ENCODE peak calls at places on chromosomes 7 and 10, in nine cellular contexts. M is dermis microvascular lymphatic vessel endothelial cell, N is A172, D is GM12891, Z is body of pancreas, I is ACHN, L is A549, W is iris pigment epithelial cell, K is Kasumi-1. H is an unnamed sample.

GRCh38 chr10:30701471-30702173 is 72.1 kb upstream of the LYZL2 start:
- DNase-seq in L (no peak), M (no peak), I (no peak), Z (peak; percentile 17), K (peak; percentile 32), W (peak; percentile 69), N (peak; percentile 68), D (no peak), H (peak; percentile 72)

GRCh38 chr10:97724341-97724941 is 10.9 kb downstream of the MARVELD1 start:
- DNase-seq in K (no peak), W (peak; percentile 69), D (no peak), Z (no peak), M (no peak), L (no peak), I (no peak), N (no peak), H (peak; percentile 85)

GRCh38 chr10:4242561-4243035 is 457.6 kb upstream of the KLF6 start:
- DNase-seq in Z (no peak), D (no peak), M (peak; percentile 96), K (no peak), I (no peak), L (no peak), N (peak; percentile 69), W (peak; percentile 95), H (no peak)

GRCh38 chr10:23439452-23439919 is 611 bp downstream of the OTUD1 start:
- DNase-seq in M (peak; percentile 11), I (peak; percentile 2), D (no peak), K (no peak), L (peak; percentile 17), N (no peak), W (peak; percentile 22), Z (peak; percentile 36), H (no peak)

GRCh38 chr7:30143748-30144251 is 9.0 kb downstream of the MTURN start:
- DNase-seq in I (peak; percentile 50), L (no peak), Z (no peak), D (no peak), W (peak; percentile 65), M (peak; percentile 45), N (peak; percentile 62), K (no peak), H (no peak)

GRCh38 chr7:144670251-144670650 is 165.6 kb downstream of the TPK1 start:
- DNase-seq in K (peak; percentile 73), I (peak; percentile 64), N (peak; percentile 4), D (no peak), M (peak; percentile 16), L (no peak), Z (no peak), W (peak; percentile 23), H (peak; percentile 41)

GRCh38 chr10:117222552-117223412 is 18.1 kb upstream of the SLC18A2 start:
- DNase-seq in I (no peak), M (no peak), L (no peak), W (no peak), N (no peak), K (no peak), Z (no peak), D (no peak), H (no peak)

GRCh38 chr10:44913312-44914079 is 2.4 kb downstream of the TMEM72 start:
- DNase-seq in Z (no peak), N (no peak), W (peak; percentile 36), M (no peak), K (peak; percentile 98), D (no peak), I (no peak), L (no peak), H (peak; percentile 90)

GRCh38 chr7:2201686-2202360 is 30.9 kb downstream of the MAD1L1 start:
- DNase-seq in D (no peak), M (no peak), K (no peak), Z (no peak), I (no peak), N (no peak), W (no peak), L (no peak), H (no peak)

GRCh38 chr10:47057471-47057870 is 146.2 kb downstream of the PTPN20 start:
- DNase-seq in W (no peak), L (no peak), Z (no peak), D (no peak), I (no peak), N (no peak), M (no peak), K (no peak), H (no peak)

GRCh38 chr7:129853661-129854268 is 99.0 kb downstream of the UBE2H start:
- DNase-seq in W (peak; percentile 79), I (no peak), L (no peak), D (no peak), M (peak; percentile 57), K (no peak), Z (no peak), N (peak; percentile 41), H (peak; percentile 91)

GRCh38 chr10:19283285-19283684 is 234.7 kb downstream of the MALRD1 start:
- DNase-seq in I (no peak), N (no peak), M (no peak), D (no peak), K (no peak), Z (no peak), W (no peak), L (no peak), H (no peak)

GRCh38 chr10:6907877-6908530 is 327.9 kb upstream of the PRKCQ start:
- DNase-seq in M (no peak), Z (no peak), L (no peak), W (no peak), D (no peak), N (no peak), K (no peak), I (no peak), H (no peak)

GRCh38 chr7:972670-973309 is 2.6 kb downstream of the COX19 start:
- DNase-seq in L (no peak), N (no peak), Z (no peak), M (peak; percentile 74), D (no peak), K (no peak), I (no peak), W (peak; percentile 75), H (no peak)

GRCh38 chr10:5168897-5169296 is 16.1 kb downstream of the AKR1C8 start:
- DNase-seq in K (no peak), N (no peak), L (no peak), D (no peak), I (no peak), M (no peak), W (no peak), Z (no peak), H (no peak)

GRCh38 chr10:102230861-102231356 is 4.8 kb downstream of the ELOVL3 start:
- DNase-seq in K (peak; percentile 42), M (peak; percentile 38), Z (peak; percentile 42), I (peak; percentile 76), W (peak; percentile 42), N (no peak), L (peak; percentile 40), D (peak; percentile 63), H (no peak)

GRCh38 chr10:86706401-86706841 is 38.1 kb downstream of the LDB3 start:
- DNase-seq in M (no peak), L (no peak), K (no peak), Z (no peak), I (no peak), N (no peak), D (no peak), W (no peak), H (no peak)

GRCh38 chr10:31315453-31315852 is 3.6 kb upstream of the ZEB1 start:
- DNase-seq in Z (no peak), I (peak; percentile 48), M (peak; percentile 91), N (peak; percentile 56), W (peak; percentile 50), L (no peak), K (no peak), D (no peak), H (no peak)

GRCh38 chr10:128864554-128865300 is 602.3 kb upstream of the MGMT start:
- DNase-seq in W (no peak), K (no peak), L (no peak), M (no peak), Z (no peak), D (no peak), N (no peak), I (no peak), H (no peak)

GRCh38 chr10:75672842-75673241 is 241.4 kb downstream of the LRMDA start:
- DNase-seq in L (no peak), I (no peak), N (no peak), Z (no peak), K (no peak), D (no peak), W (peak; percentile 16), M (no peak), H (no peak)

GRCh38 chr10:22315455-22316285 is 518 bp upstream of the COMMD3 start:
- DNase-seq in Z (no peak), I (peak; percentile 8), M (no peak), L (peak; percentile 49), D (no peak), N (no peak), K (peak; percentile 53), W (no peak), H (no peak)

GRCh38 chr10:105840288-105840770 is 1199.2 kb downstream of the SORCS3 start:
- DNase-seq in K (no peak), Z (no peak), M (no peak), I (no peak), L (no peak), N (no peak), W (peak; percentile 3), D (no peak), H (no peak)

GRCh38 chr10:80462986-80463741 is 9.1 kb downstream of the TSPAN14 start:
- DNase-seq in N (peak; percentile 40), L (no peak), I (no peak), Z (no peak), K (no peak), M (peak; percentile 75), W (peak; percentile 67), D (no peak), H (no peak)

GRCh38 chr7:134836447-134836846 is 57.0 kb downstream of the CALD1 start:
- DNase-seq in L (no peak), N (no peak), W (peak; percentile 60), M (no peak), K (no peak), Z (no peak), D (no peak), I (no peak), H (no peak)

GRCh38 chr7:1412322-1413261 is 46.7 kb downstream of the MICALL2 start:
- DNase-seq in Z (peak; percentile 77), N (peak; percentile 72), D (peak; percentile 98), L (peak; percentile 85), W (peak; percentile 75), K (peak; percentile 60), I (peak; percentile 93), M (peak; percentile 88), H (peak; percentile 29)

GRCh38 chr10:100790761-100791208 is 45.4 kb downstream of the PAX2 start:
- DNase-seq in M (no peak), D (no peak), W (no peak), L (no peak), N (no peak), I (no peak), Z (no peak), K (no peak), H (no peak)

GRCh38 chr7:134932707-134933370 is 53.5 kb upstream of the AGBL3 start:
- DNase-seq in D (no peak), Z (no peak), N (no peak), L (no peak), M (no peak), I (no peak), W (peak; percentile 73), K (no peak), H (no peak)

GRCh38 chr10:78149193-78149592 is 115.5 kb downstream of the RPS24 start:
- DNase-seq in I (peak; percentile 15), M (no peak), W (peak; percentile 4), L (no peak), Z (no peak), K (no peak), N (peak; percentile 28), D (no peak), H (no peak)

GRCh38 chr10:43204394-43204942 is 62.4 kb downstream of the RASGEF1A start:
- DNase-seq in N (no peak), M (no peak), D (peak; percentile 11), L (no peak), K (no peak), Z (peak; percentile 8), W (no peak), I (no peak), H (no peak)

GRCh38 chr10:17655567-17656146 is 11.7 kb downstream of the STAM start:
- DNase-seq in I (no peak), D (no peak), L (no peak), W (peak; percentile 70), N (peak; percentile 80), K (peak; percentile 20), M (peak; percentile 57), Z (no peak), H (no peak)

H was measured in AML-193.